ENCODE peak calls at places on chromosomes 12 and 14, in six cellular contexts. D, M, X, C, I and U are unnamed samples.
A peak's percentile ranks its signal among the peaks of the same experiment; 100 is the strongest.

GRCh38 chr14:68691031-68691864 is 101.6 kb downstream of the ZFP36L1 start:
- DNase-seq in D (no peak), M (no peak), C (no peak), X (no peak), I (no peak), U (peak; percentile 17)

GRCh38 chr14:71478542-71478941 is 453.7 kb upstream of the RGS6 start:
- DNase-seq in X (no peak), D (no peak), I (no peak), M (no peak), C (no peak), U (no peak)

GRCh38 chr12:111417290-111417689 is 11.6 kb downstream of the SH2B3 start:
- DNase-seq in X (no peak), C (no peak), I (no peak), D (no peak), M (no peak), U (no peak)

GRCh38 chr12:6605425-6606330 is 1.5 kb downstream of the CHD4 start:
- DNase-seq in D (no peak), M (peak; percentile 57), I (peak; percentile 59), C (no peak), X (no peak), U (no peak)

GRCh38 chr14:74649673-74650072 is 37.6 kb upstream of the LTBP2 start:
- DNase-seq in X (no peak), C (no peak), D (no peak), I (no peak), M (no peak), U (no peak)

GRCh38 chr12:100651694-100652093 is 78.2 kb downstream of the GAS2L3 start:
- DNase-seq in I (no peak), D (no peak), C (no peak), M (no peak), X (no peak), U (no peak)

GRCh38 chr14:103562385-103563088 is at the start of the genes BAG5 and COA8:
- DNase-seq in X (peak; percentile 75), I (peak; percentile 73), C (peak; percentile 57), M (peak; percentile 88), D (peak; percentile 95), U (peak; percentile 91)

GRCh38 chr12:113072136-113072535 is 15.6 kb downstream of the DTX1 start:
- DNase-seq in M (no peak), D (no peak), C (no peak), X (no peak), I (no peak), U (no peak)

GRCh38 chr14:51457858-51458562 is 193.7 kb upstream of the FRMD6 start:
- DNase-seq in X (no peak), I (no peak), M (no peak), C (no peak), D (no peak), U (no peak)

GRCh38 chr14:74142523-74142922 is 57.8 kb downstream of the LIN52 start:
- DNase-seq in D (no peak), I (no peak), C (no peak), X (no peak), M (no peak), U (no peak)